ENCODE peak calls at places on chromosomes 16 and 17, in ten cellular contexts. H is ELF-1; F is iPS-NIHi11; Y is PC-9; V is skeletal muscle cell; E is HTR-8/SVneo; S is lower lobe of right lung; P is activated T-helper 1 cell treated with anti-CD3 and anti-CD28 coated beads, Interleukin-12 subunit alpha, Interleukin-12 subunit beta, Interleukin-2, Interleukin-4 antibody, amounts not matched to agents 30 ng/mL and 10 ng/mL and 1 ng/mL, durations not matched to agents 14 hours and 24 hours and 36 hours; T is HAP-1; Z is HT-29. W is an unnamed sample.

GRCh38 chr16:31700200-31700529 is 172.5 kb downstream of the AHSP start:
- DNase-seq in H (no peak), F (peak), Y (no peak), V (peak), E (peak), S (no peak), P (no peak), T (peak), Z (no peak), W (no peak)

GRCh38 chr17:4788807-4789700 is at the start of gene GLTPD2:
- DNase-seq in H (peak), F (no peak), Y (peak), V (no peak), E (no peak), S (no peak), P (no peak), T (no peak), Z (no peak), W (peak)

GRCh38 chr17:72455562-72455961 is 334.7 kb downstream of the SOX9 start:
- DNase-seq in H (no peak), F (no peak), Y (no peak), V (no peak), E (no peak), S (no peak), P (no peak), T (no peak), Z (no peak), W (no peak)

GRCh38 chr17:29682987-29683386 is 60.3 kb upstream of the CORO6 start:
- DNase-seq in H (peak), F (peak), Y (no peak), V (no peak), E (no peak), S (no peak), P (no peak), T (peak), Z (no peak), W (peak)

GRCh38 chr16:50246299-50247122 is 19.8 kb upstream of the ADCY7 start:
- DNase-seq in H (peak), F (peak), Y (peak), V (no peak), E (no peak), S (peak), P (no peak), T (peak), Z (no peak), W (peak)

GRCh38 chr17:47225436-47225858 is 16.3 kb downstream of the MYL4 start:
- DNase-seq in H (no peak), F (no peak), Y (peak), V (peak), E (peak), S (no peak), P (no peak), T (no peak), Z (no peak), W (no peak)

GRCh38 chr17:49565948-49566491 is 9.7 kb upstream of the NXPH3 start:
- DNase-seq in H (no peak), F (no peak), Y (peak), V (peak), E (no peak), S (peak), P (no peak), T (no peak), Z (no peak), W (no peak)

GRCh38 chr17:8420041-8420934 is 15.4 kb upstream of the NDEL1 start:
- DNase-seq in H (no peak), F (no peak), Y (peak), V (no peak), E (no peak), S (peak), P (no peak), T (no peak), Z (peak), W (no peak)

GRCh38 chr17:76747716-76748360 is 9.9 kb downstream of the MFSD11 start:
- DNase-seq in H (no peak), F (no peak), Y (no peak), V (no peak), E (no peak), S (no peak), P (no peak), T (no peak), Z (no peak), W (no peak)

GRCh38 chr16:6335072-6335471 is 997.6 kb upstream of the RBFOX1 start:
- DNase-seq in H (peak), F (peak), Y (peak), V (no peak), E (no peak), S (no peak), P (no peak), T (peak), Z (no peak), W (peak)

GRCh38 chr17:76670708-76671122 is 27.2 kb upstream of the ST6GALNAC1 start:
- DNase-seq in H (no peak), F (no peak), Y (no peak), V (no peak), E (no peak), S (no peak), P (no peak), T (no peak), Z (no peak), W (no peak)

GRCh38 chr16:73464834-73465233 is 416.9 kb upstream of the ZFHX3 start:
- DNase-seq in H (no peak), F (no peak), Y (no peak), V (no peak), E (no peak), S (no peak), P (no peak), T (no peak), Z (no peak), W (no peak)

GRCh38 chr17:60802377-60802776 is 124.7 kb downstream of the BCAS3 start:
- DNase-seq in H (no peak), F (no peak), Y (no peak), V (no peak), E (no peak), S (no peak), P (no peak), T (no peak), Z (no peak), W (no peak)

GRCh38 chr16:46709464-46709863 is 20.0 kb downstream of the ORC6 start:
- DNase-seq in H (no peak), F (no peak), Y (no peak), V (no peak), E (no peak), S (no peak), P (no peak), T (no peak), Z (no peak), W (no peak)

GRCh38 chr17:30812218-30813177 is 12.0 kb downstream of the CRLF3 start:
- DNase-seq in H (no peak), F (no peak), Y (no peak), V (no peak), E (no peak), S (no peak), P (no peak), T (no peak), Z (no peak), W (no peak)

GRCh38 chr16:9311303-9311954 is 220.0 kb downstream of the HAPSTR1 start:
- DNase-seq in H (peak), F (peak), Y (no peak), V (no peak), E (no peak), S (no peak), P (no peak), T (no peak), Z (no peak), W (peak)

GRCh38 chr16:57367111-57367752 is 5.1 kb upstream of the CX3CL1 start:
- DNase-seq in H (no peak), F (no peak), Y (peak), V (no peak), E (no peak), S (peak), P (no peak), T (no peak), Z (no peak), W (no peak)

GRCh38 chr16:69112285-69113129 is 7.1 kb downstream of the HAS3 start:
- DNase-seq in H (peak), F (peak), Y (peak), V (no peak), E (peak), S (peak), P (peak), T (peak), Z (peak), W (peak)

GRCh38 chr17:19747829-19748806 is at the start of gene ALDH3A1:
- DNase-seq in H (peak), F (no peak), Y (peak), V (no peak), E (no peak), S (no peak), P (no peak), T (no peak), Z (peak), W (peak)

GRCh38 chr17:61536417-61536955 is 54.5 kb downstream of the NACA2 start:
- DNase-seq in H (no peak), F (no peak), Y (no peak), V (no peak), E (no peak), S (no peak), P (no peak), T (no peak), Z (no peak), W (no peak)

GRCh38 chr16:73053379-73054130 is 5.6 kb upstream of the ZFHX3 start:
- DNase-seq in H (peak), F (no peak), Y (peak), V (no peak), E (no peak), S (no peak), P (no peak), T (peak), Z (peak), W (no peak)

GRCh38 chr17:40548491-40548981 is 16.7 kb downstream of the CCR7 start:
- DNase-seq in H (no peak), F (no peak), Y (no peak), V (no peak), E (no peak), S (no peak), P (no peak), T (no peak), Z (no peak), W (no peak)

GRCh38 chr16:11602321-11602720 is 15.6 kb upstream of the LITAF start:
- DNase-seq in H (no peak), F (no peak), Y (no peak), V (no peak), E (no peak), S (no peak), P (no peak), T (no peak), Z (no peak), W (no peak)

GRCh38 chr17:62995377-62995885 is 29.4 kb downstream of the TANC2 start:
- DNase-seq in H (peak), F (peak), Y (no peak), V (no peak), E (peak), S (no peak), P (no peak), T (peak), Z (peak), W (peak)

GRCh38 chr16:27108826-27109665 is 42.3 kb downstream of the C16orf82 start:
- DNase-seq in H (no peak), F (no peak), Y (no peak), V (no peak), E (no peak), S (no peak), P (no peak), T (no peak), Z (no peak), W (no peak)

GRCh38 chr17:77212833-77213777 is 72.3 kb downstream of the SEC14L1 start:
- DNase-seq in H (no peak), F (no peak), Y (no peak), V (no peak), E (no peak), S (no peak), P (no peak), T (no peak), Z (no peak), W (no peak)

GRCh38 chr16:20747030-20747816 is 5.6 kb upstream of the THUMPD1 start:
- DNase-seq in H (no peak), F (no peak), Y (no peak), V (no peak), E (no peak), S (no peak), P (no peak), T (no peak), Z (no peak), W (no peak)

GRCh38 chr17:5758651-5759050 is 174.3 kb upstream of the NLRP1 start:
- DNase-seq in H (peak), F (peak), Y (no peak), V (no peak), E (no peak), S (no peak), P (no peak), T (peak), Z (peak), W (peak)